ENCODE peak calls at places on chromosomes 11 and 22, in six cellular contexts. One of them, this sample, is unnamed.

GRCh38 chr11:19577391-19577831 is 135.2 kb upstream of the NAV2 start:
- DNase-seq in HepG2: no peak
- DNase-seq in endothelial cell of umbilical vein: peak
- DNase-seq in GM12891: no peak
- DNase-seq in HL-60: no peak
- DNase-seq in K562: no peak
- DNase-seq in this sample: peak

GRCh38 chr11:35427158-35427557 is 7.8 kb upstream of the SLC1A2 start:
- DNase-seq in HepG2: no peak
- DNase-seq in endothelial cell of umbilical vein: no peak
- DNase-seq in GM12891: no peak
- DNase-seq in HL-60: no peak
- DNase-seq in K562: no peak
- DNase-seq in this sample: no peak

GRCh38 chr11:61067782-61068181 is 34.5 kb upstream of the CD5 start:
- DNase-seq in HepG2: no peak
- DNase-seq in endothelial cell of umbilical vein: no peak
- DNase-seq in GM12891: no peak
- DNase-seq in HL-60: no peak
- DNase-seq in K562: no peak
- DNase-seq in this sample: no peak

GRCh38 chr22:45758603-45759002 is 87.0 kb downstream of the ATXN10 start:
- DNase-seq in HepG2: no peak
- DNase-seq in endothelial cell of umbilical vein: no peak
- DNase-seq in GM12891: no peak
- DNase-seq in HL-60: no peak
- DNase-seq in K562: no peak
- DNase-seq in this sample: no peak

GRCh38 chr11:117722074-117722473 is 74.9 kb downstream of the DSCAML1 start:
- DNase-seq in HepG2: no peak
- DNase-seq in endothelial cell of umbilical vein: no peak
- DNase-seq in GM12891: no peak
- DNase-seq in HL-60: no peak
- DNase-seq in K562: no peak
- DNase-seq in this sample: no peak

GRCh38 chr11:126739499-126740145 is 260.9 kb downstream of the KIRREL3 start:
- DNase-seq in HepG2: no peak
- DNase-seq in endothelial cell of umbilical vein: no peak
- DNase-seq in GM12891: no peak
- DNase-seq in HL-60: no peak
- DNase-seq in K562: no peak
- DNase-seq in this sample: no peak

GRCh38 chr11:76296731-76297130 is 84.2 kb downstream of the THAP12 start:
- DNase-seq in HepG2: no peak
- DNase-seq in endothelial cell of umbilical vein: no peak
- DNase-seq in GM12891: no peak
- DNase-seq in HL-60: no peak
- DNase-seq in K562: no peak
- DNase-seq in this sample: no peak

GRCh38 chr22:37647317-37647716 is 7.8 kb downstream of the SH3BP1 start:
- DNase-seq in HepG2: no peak
- DNase-seq in endothelial cell of umbilical vein: no peak
- DNase-seq in GM12891: no peak
- DNase-seq in HL-60: no peak
- DNase-seq in K562: no peak
- DNase-seq in this sample: no peak

GRCh38 chr22:24834845-24835570 is 29.0 kb downstream of the SGSM1 start:
- DNase-seq in HepG2: peak
- DNase-seq in endothelial cell of umbilical vein: peak
- DNase-seq in GM12891: no peak
- DNase-seq in HL-60: peak
- DNase-seq in K562: no peak
- DNase-seq in this sample: no peak

GRCh38 chr11:5037926-5038325 is 8.4 kb upstream of the OR52J3 start:
- DNase-seq in HepG2: no peak
- DNase-seq in endothelial cell of umbilical vein: no peak
- DNase-seq in GM12891: no peak
- DNase-seq in HL-60: no peak
- DNase-seq in K562: no peak
- DNase-seq in this sample: no peak

GRCh38 chr11:75536786-75537629 is 11.3 kb upstream of the GDPD5 start:
- DNase-seq in HepG2: no peak
- DNase-seq in endothelial cell of umbilical vein: no peak
- DNase-seq in GM12891: peak
- DNase-seq in HL-60: peak
- DNase-seq in K562: peak
- DNase-seq in this sample: no peak

GRCh38 chr11:96259053-96259837 is 83.8 kb downstream of the MAML2 start:
- DNase-seq in HepG2: no peak
- DNase-seq in endothelial cell of umbilical vein: peak
- DNase-seq in GM12891: no peak
- DNase-seq in HL-60: no peak
- DNase-seq in K562: no peak
- DNase-seq in this sample: no peak

GRCh38 chr22:49040111-49040510 is 787.6 kb downstream of the BRD1 start:
- DNase-seq in HepG2: no peak
- DNase-seq in endothelial cell of umbilical vein: no peak
- DNase-seq in GM12891: no peak
- DNase-seq in HL-60: no peak
- DNase-seq in K562: no peak
- DNase-seq in this sample: no peak

GRCh38 chr11:1128333-1129142 is 29.2 kb upstream of the MUC5AC start:
- DNase-seq in HepG2: no peak
- DNase-seq in endothelial cell of umbilical vein: no peak
- DNase-seq in GM12891: no peak
- DNase-seq in HL-60: no peak
- DNase-seq in K562: no peak
- DNase-seq in this sample: peak

GRCh38 chr22:50544746-50545253 is 899 bp upstream of the KLHDC7B start:
- DNase-seq in HepG2: no peak
- DNase-seq in endothelial cell of umbilical vein: no peak
- DNase-seq in GM12891: no peak
- DNase-seq in HL-60: no peak
- DNase-seq in K562: no peak
- DNase-seq in this sample: peak

GRCh38 chr11:20854214-20854613 is 184.8 kb downstream of the NELL1 start:
- DNase-seq in HepG2: no peak
- DNase-seq in endothelial cell of umbilical vein: no peak
- DNase-seq in GM12891: no peak
- DNase-seq in HL-60: no peak
- DNase-seq in K562: no peak
- DNase-seq in this sample: no peak

GRCh38 chr11:123729602-123730001 is 11.9 kb downstream of the ZNF202 start:
- DNase-seq in HepG2: no peak
- DNase-seq in endothelial cell of umbilical vein: no peak
- DNase-seq in GM12891: no peak
- DNase-seq in HL-60: no peak
- DNase-seq in K562: no peak
- DNase-seq in this sample: no peak

DNA sequence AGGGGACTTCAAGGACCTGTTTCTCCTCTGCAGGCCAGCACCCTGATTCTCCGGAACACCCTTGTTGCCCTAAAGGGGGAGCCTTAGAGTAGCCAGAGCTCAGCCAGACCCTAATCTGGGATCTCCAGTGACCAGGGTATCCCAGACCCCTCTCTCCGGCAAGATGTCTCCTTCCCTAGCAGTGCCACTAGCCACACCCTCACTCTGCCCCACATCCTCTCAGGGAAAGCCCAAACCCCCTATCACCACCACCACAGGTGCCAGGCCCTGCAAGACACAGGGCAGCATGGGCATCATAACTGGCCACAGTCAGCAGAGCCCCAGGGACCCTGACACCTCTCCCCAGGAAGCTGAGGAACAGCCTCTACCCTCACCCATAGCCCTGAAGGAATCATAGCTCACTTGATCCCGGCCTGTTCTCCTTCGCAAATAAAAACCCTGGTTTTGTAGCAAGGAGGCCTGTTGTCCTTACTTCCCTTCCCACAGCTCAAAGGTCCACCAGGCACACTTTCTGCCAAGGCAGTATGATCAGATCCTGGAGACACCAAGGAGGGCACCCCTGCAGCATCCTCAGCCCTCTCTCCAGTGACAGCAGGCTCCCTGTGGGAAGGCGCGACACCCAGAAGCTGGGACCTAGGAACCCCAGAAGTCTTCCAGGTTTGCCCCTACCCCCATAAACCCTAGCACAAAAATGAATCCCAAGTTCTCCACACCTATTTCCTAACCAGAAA is 4.6 kb downstream of the CFL1 start:
- DNase-seq in HepG2: no peak
- DNase-seq in endothelial cell of umbilical vein: no peak
- DNase-seq in GM12891: no peak
- DNase-seq in HL-60: no peak
- DNase-seq in K562: no peak
- DNase-seq in this sample: no peak
- TF ChIP-seq POLR2AphosphoS5 in HepG2: no peak
- TF ChIP-seq POLR2AphosphoS5 in endothelial cell of umbilical vein: peak
- TF ChIP-seq POLR2AphosphoS5 in GM12891: peak
- TF ChIP-seq POLR2AphosphoS5 in HL-60: peak
- TF ChIP-seq POLR2AphosphoS5 in K562: peak
- TF ChIP-seq POLR2AphosphoS5 in this sample: no peak

GRCh38 chr11:44868021-44868420 is 82.7 kb downstream of the TP53I11 start:
- DNase-seq in HepG2: no peak
- DNase-seq in endothelial cell of umbilical vein: no peak
- DNase-seq in GM12891: no peak
- DNase-seq in HL-60: no peak
- DNase-seq in K562: no peak
- DNase-seq in this sample: no peak

GRCh38 chr11:44866301-44866700 is 84.4 kb downstream of the TP53I11 start:
- DNase-seq in HepG2: no peak
- DNase-seq in endothelial cell of umbilical vein: no peak
- DNase-seq in GM12891: no peak
- DNase-seq in HL-60: no peak
- DNase-seq in K562: no peak
- DNase-seq in this sample: no peak

GRCh38 chr11:44868455-44869421 is 81.9 kb downstream of the TP53I11 start:
- DNase-seq in HepG2: no peak
- DNase-seq in endothelial cell of umbilical vein: no peak
- DNase-seq in GM12891: no peak
- DNase-seq in HL-60: no peak
- DNase-seq in K562: no peak
- DNase-seq in this sample: no peak

GRCh38 chr11:44863231-44863630 is 87.5 kb downstream of the TP53I11 start:
- DNase-seq in HepG2: no peak
- DNase-seq in endothelial cell of umbilical vein: no peak
- DNase-seq in GM12891: no peak
- DNase-seq in HL-60: no peak
- DNase-seq in K562: no peak
- DNase-seq in this sample: no peak

DNA sequence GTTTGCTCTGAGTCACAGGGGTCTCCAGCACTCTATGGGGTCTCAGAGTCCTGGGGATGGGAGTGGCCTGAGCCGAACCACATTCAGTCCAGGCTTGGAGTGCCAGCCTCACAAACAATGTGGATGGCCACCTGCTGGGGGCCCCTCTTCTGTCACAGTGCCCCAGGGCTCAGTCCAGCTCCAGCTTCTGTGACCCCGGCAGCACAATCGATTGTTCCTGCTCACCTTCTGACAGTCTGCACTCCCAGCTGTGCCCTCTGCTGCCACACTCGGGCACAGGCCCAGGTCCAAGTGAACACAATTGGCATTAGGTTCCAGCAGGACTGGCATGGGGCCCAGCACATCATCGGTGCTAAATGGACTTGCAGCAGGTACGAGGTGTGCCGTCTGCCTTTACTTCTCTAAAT is 84.8 kb downstream of the TP53I11 start:
- DNase-seq in HepG2: no peak
- DNase-seq in endothelial cell of umbilical vein: peak
- DNase-seq in GM12891: no peak
- DNase-seq in HL-60: no peak
- DNase-seq in K562: no peak
- DNase-seq in this sample: peak
- TF ChIP-seq POLR2AphosphoS5 in HepG2: no peak
- TF ChIP-seq POLR2AphosphoS5 in endothelial cell of umbilical vein: no peak
- TF ChIP-seq POLR2AphosphoS5 in GM12891: no peak
- TF ChIP-seq POLR2AphosphoS5 in HL-60: no peak
- TF ChIP-seq POLR2AphosphoS5 in K562: no peak
- TF ChIP-seq POLR2AphosphoS5 in this sample: no peak

GRCh38 chr11:122137081-122137793 is 21.2 kb upstream of the BLID start:
- DNase-seq in HepG2: no peak
- DNase-seq in endothelial cell of umbilical vein: peak
- DNase-seq in GM12891: no peak
- DNase-seq in HL-60: no peak
- DNase-seq in K562: no peak
- DNase-seq in this sample: no peak

GRCh38 chr11:122140535-122140934 is 24.5 kb upstream of the BLID start:
- DNase-seq in HepG2: no peak
- DNase-seq in endothelial cell of umbilical vein: peak
- DNase-seq in GM12891: no peak
- DNase-seq in HL-60: no peak
- DNase-seq in K562: no peak
- DNase-seq in this sample: no peak

GRCh38 chr11:122139595-122139866 is 23.5 kb upstream of the BLID start:
- DNase-seq in HepG2: peak
- DNase-seq in endothelial cell of umbilical vein: peak
- DNase-seq in GM12891: no peak
- DNase-seq in HL-60: no peak
- DNase-seq in K562: no peak
- DNase-seq in this sample: no peak

GRCh38 chr11:122141757-122142156 is 25.7 kb upstream of the BLID start:
- DNase-seq in HepG2: no peak
- DNase-seq in endothelial cell of umbilical vein: no peak
- DNase-seq in GM12891: no peak
- DNase-seq in HL-60: no peak
- DNase-seq in K562: no peak
- DNase-seq in this sample: no peak

GRCh38 chr11:122138759-122139594 is 23.0 kb upstream of the BLID start:
- DNase-seq in HepG2: no peak
- DNase-seq in endothelial cell of umbilical vein: peak
- DNase-seq in GM12891: no peak
- DNase-seq in HL-60: no peak
- DNase-seq in K562: no peak
- DNase-seq in this sample: no peak
- TF ChIP-seq POLR2AphosphoS5 in HepG2: no peak
- TF ChIP-seq POLR2AphosphoS5 in endothelial cell of umbilical vein: peak
- TF ChIP-seq POLR2AphosphoS5 in GM12891: no peak
- TF ChIP-seq POLR2AphosphoS5 in HL-60: no peak
- TF ChIP-seq POLR2AphosphoS5 in K562: no peak
- TF ChIP-seq POLR2AphosphoS5 in this sample: no peak

GRCh38 chr11:10303558-10304363 is 1.1 kb upstream of the ADM start:
- DNase-seq in HepG2: peak
- DNase-seq in endothelial cell of umbilical vein: peak
- DNase-seq in GM12891: no peak
- DNase-seq in HL-60: peak
- DNase-seq in K562: no peak
- DNase-seq in this sample: peak

GRCh38 chr11:10304495-10305261 is at the start of gene ADM:
- DNase-seq in HepG2: peak
- DNase-seq in endothelial cell of umbilical vein: peak
- DNase-seq in GM12891: no peak
- DNase-seq in HL-60: peak
- DNase-seq in K562: peak
- DNase-seq in this sample: peak

GRCh38 chr11:10302294-10302743 is 2.6 kb upstream of the ADM start:
- DNase-seq in HepG2: no peak
- DNase-seq in endothelial cell of umbilical vein: no peak
- DNase-seq in GM12891: no peak
- DNase-seq in HL-60: no peak
- DNase-seq in K562: no peak
- DNase-seq in this sample: peak

GRCh38 chr11:10301656-10302293 is 3.1 kb upstream of the ADM start:
- DNase-seq in HepG2: no peak
- DNase-seq in endothelial cell of umbilical vein: no peak
- DNase-seq in GM12891: no peak
- DNase-seq in HL-60: no peak
- DNase-seq in K562: no peak
- DNase-seq in this sample: no peak

GRCh38 chr11:10302744-10303557 is 1.9 kb upstream of the ADM start:
- DNase-seq in HepG2: peak
- DNase-seq in endothelial cell of umbilical vein: peak
- DNase-seq in GM12891: no peak
- DNase-seq in HL-60: peak
- DNase-seq in K562: peak
- DNase-seq in this sample: peak
- TF ChIP-seq POLR2AphosphoS5 in HepG2: peak
- TF ChIP-seq POLR2AphosphoS5 in endothelial cell of umbilical vein: peak
- TF ChIP-seq POLR2AphosphoS5 in GM12891: no peak
- TF ChIP-seq POLR2AphosphoS5 in HL-60: no peak
- TF ChIP-seq POLR2AphosphoS5 in K562: no peak
- TF ChIP-seq POLR2AphosphoS5 in this sample: peak

This sample was measured in stomach.